ENCODE peak calls at places on chromosomes 2 and 18, in six cellular contexts. C, S, K, E, X and U are unnamed samples.
A peak's percentile ranks its signal among the peaks of the same experiment; 100 is the strongest.

GRCh38 chr18:73879328-73879727 is 268.3 kb downstream of the FBXO15 start:
- DNase-seq in S (no peak), E (no peak), X (no peak), K (no peak), C (no peak), U (no peak)

GRCh38 chr2:8659735-8660492 is 21.9 kb upstream of the ID2 start:
- DNase-seq in S (no peak), X (peak; percentile 89), C (no peak), E (no peak), K (no peak), U (peak; percentile 39)

GRCh38 chr2:40403233-40403841 is 48.6 kb downstream of the SLC8A1 start:
- DNase-seq in S (peak; percentile 90), X (no peak), C (peak; percentile 96), E (no peak), K (no peak), U (no peak)

GRCh38 chr18:59514193-59514592 is 155.1 kb upstream of the LMAN1 start:
- DNase-seq in E (no peak), K (peak; percentile 20), X (no peak), C (peak; percentile 81), S (peak; percentile 76), U (no peak)

GRCh38 chr2:221156335-221156734 is 415.8 kb downstream of the EPHA4 start:
- DNase-seq in C (no peak), E (no peak), S (no peak), X (no peak), K (no peak), U (no peak)

GRCh38 chr2:98538280-98539041 is 69.9 kb downstream of the COA5 start:
- DNase-seq in E (no peak), S (no peak), K (no peak), X (no peak), C (no peak), U (no peak)

GRCh38 chr2:197674546-197674945 is 841 bp downstream of the RFTN2 start:
- DNase-seq in X (no peak), S (peak; percentile 34), K (no peak), E (no peak), C (peak; percentile 24), U (no peak)

GRCh38 chr2:3309496-3310355 is 67.9 kb downstream of the EIPR1 start:
- DNase-seq in S (no peak), X (no peak), E (no peak), K (no peak), C (no peak), U (no peak)

GRCh38 chr2:7539077-7539476 is 621.9 kb downstream of the RNF144A start:
- DNase-seq in K (no peak), S (no peak), E (no peak), C (no peak), X (no peak), U (no peak)

GRCh38 chr2:47867205-47867604 is 39.1 kb downstream of the FBXO11 start:
- DNase-seq in S (peak; percentile 85), X (no peak), E (no peak), K (no peak), C (peak; percentile 84), U (no peak)

GRCh38 chr2:46695283-46695682 is 215.9 kb downstream of the TMEM247 start:
- DNase-seq in C (peak; percentile 37), K (no peak), S (no peak), E (no peak), X (no peak), U (no peak)

GRCh38 chr2:188596054-188596453 is 304.4 kb downstream of the GULP1 start:
- DNase-seq in E (no peak), K (no peak), S (peak; percentile 36), C (peak; percentile 16), X (no peak), U (no peak)

GRCh38 chr2:72193723-72194122 is 46.1 kb upstream of the CYP26B1 start:
- DNase-seq in C (no peak), S (no peak), X (no peak), E (no peak), K (no peak), U (no peak)

GRCh38 chr2:223943561-223944008 is 1.6 kb downstream of the WDFY1 start:
- DNase-seq in E (no peak), C (peak; percentile 58), S (peak; percentile 72), X (no peak), K (peak; percentile 79), U (no peak)

GRCh38 chr2:217930783-217931563 is 71.8 kb downstream of the TNS1 start:
- DNase-seq in S (no peak), C (no peak), X (no peak), E (no peak), K (no peak), U (no peak)

GRCh38 chr18:44778788-44779187 is 98.1 kb downstream of the SETBP1 start:
- DNase-seq in K (no peak), E (peak; percentile 12), X (no peak), C (no peak), S (no peak), U (no peak)

GRCh38 chr18:79680100-79680879 is 687 bp downstream of the CTDP1 start:
- DNase-seq in K (peak; percentile 61), E (peak; percentile 32), X (no peak), C (peak; percentile 49), S (peak; percentile 60), U (peak; percentile 59)

GRCh38 chr18:21391074-21391673 is 149.1 kb downstream of the GREB1L start:
- DNase-seq in E (no peak), S (peak; percentile 21), K (no peak), C (peak; percentile 41), X (no peak), U (no peak)

GRCh38 chr2:71070294-71071025 is 2.0 kb downstream of the NAGK start:
- DNase-seq in X (no peak), K (no peak), E (no peak), C (peak; percentile 57), S (peak; percentile 55), U (peak; percentile 37)

GRCh38 chr2:30709516-30709915 is 97.7 kb downstream of the CAPN13 start:
- DNase-seq in K (no peak), X (peak; percentile 33), C (no peak), S (no peak), E (no peak), U (no peak)

GRCh38 chr2:151156943-151157705 is 104.5 kb downstream of the RBM43 start:
- DNase-seq in K (no peak), E (no peak), C (peak; percentile 9), X (no peak), S (peak; percentile 3), U (no peak)

GRCh38 chr2:134118279-134119116 is 135.4 kb upstream of the MGAT5 start:
- DNase-seq in X (peak; percentile 87), K (peak; percentile 91), E (peak; percentile 45), C (peak; percentile 97), S (peak; percentile 97), U (peak; percentile 76)

GRCh38 chr2:173075056-173075780 is 428 bp upstream of the MAP3K20 start:
- DNase-seq in E (no peak), C (no peak), S (no peak), X (no peak), K (no peak), U (no peak)

GRCh38 chr18:9055185-9055584 is 47.3 kb upstream of the NDUFV2 start:
- DNase-seq in C (peak; percentile 93), S (peak; percentile 90), X (no peak), E (no peak), K (no peak), U (no peak)

GRCh38 chr2:26251893-26252292 is 7.2 kb downstream of the HADHB start:
- DNase-seq in X (peak; percentile 59), S (peak; percentile 37), K (no peak), E (no peak), C (peak; percentile 23), U (no peak)

GRCh38 chr2:164887434-164888112 is 46.0 kb upstream of the COBLL1 start:
- DNase-seq in E (no peak), X (peak; percentile 70), S (no peak), C (no peak), K (no peak), U (no peak)

GRCh38 chr2:20452551-20452950 is 5.7 kb downstream of the RHOB start:
- DNase-seq in X (peak; percentile 42), S (peak; percentile 90), E (no peak), C (no peak), K (no peak), U (no peak)

GRCh38 chr18:75218064-75218463 is 7.5 kb downstream of the TSHZ1 start:
- DNase-seq in C (no peak), K (no peak), E (no peak), X (no peak), S (no peak), U (no peak)

GRCh38 chr2:240898108-240898730 is 2.3 kb upstream of the MAB21L4 start:
- DNase-seq in K (peak; percentile 35), X (peak; percentile 89), E (no peak), C (no peak), S (no peak), U (no peak)

GRCh38 chr2:103289101-103289725 is 527.4 kb downstream of the TMEM182 start:
- DNase-seq in X (no peak), S (no peak), K (no peak), E (no peak), C (no peak), U (no peak)
- TF ChIP-seq CTCF in X (no peak), S (no peak), K (no peak), E (peak; percentile 48), C (no peak), U (no peak)

GRCh38 chr2:177673602-177674595 is 281.3 kb downstream of the AGPS start:
- DNase-seq in K (no peak), X (no peak), S (no peak), C (no peak), E (no peak), U (no peak)
- TF ChIP-seq CTCF in K (no peak), X (no peak), S (peak; percentile 16), C (peak; percentile 33), E (peak; percentile 22), U (no peak)

GRCh38 chr2:96526101-96526591 is 10.4 kb upstream of the ARID5A start:
- DNase-seq in S (no peak), K (no peak), C (no peak), E (no peak), X (no peak), U (no peak)
- TF ChIP-seq CTCF in S (no peak), K (no peak), C (no peak), E (no peak), X (no peak), U (no peak)

DNA sequence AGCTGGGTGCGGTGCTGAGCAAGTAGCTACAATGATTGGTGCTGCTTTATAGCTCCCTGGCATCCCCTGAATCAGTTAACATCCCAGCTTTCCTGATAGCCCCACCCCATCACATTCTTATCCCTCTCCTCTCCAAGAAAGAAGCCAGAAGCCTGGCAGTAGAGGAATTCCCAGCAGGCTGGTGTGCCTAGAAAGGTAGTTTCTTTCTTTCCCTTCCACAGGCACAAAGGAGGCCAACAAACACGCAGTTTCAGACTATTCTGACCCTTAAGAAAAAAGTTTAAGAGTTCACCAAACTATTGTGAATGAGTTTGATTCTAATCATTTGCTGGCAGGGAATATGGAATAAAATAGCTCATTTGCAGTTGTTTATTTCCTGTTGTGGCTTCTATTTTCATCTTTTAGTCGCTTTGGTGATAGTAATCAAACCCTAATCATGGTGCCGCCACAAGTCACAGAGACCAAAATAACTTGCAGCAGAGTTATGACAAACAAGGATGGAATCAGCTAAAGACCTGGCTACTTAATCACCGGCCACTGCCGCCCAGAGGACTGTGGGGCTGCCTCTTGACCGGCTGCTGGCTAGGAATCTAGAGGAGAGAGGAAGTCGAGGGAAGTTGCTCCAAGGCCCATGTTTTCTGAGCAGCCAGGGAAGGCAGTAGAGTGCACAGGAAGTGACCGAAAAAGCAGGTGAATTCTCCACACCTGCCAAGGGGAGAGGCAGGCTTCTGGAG is 4.9 kb upstream of the SMAD7 start:
- DNase-seq in K (no peak), E (no peak), X (no peak), S (peak; percentile 71), C (peak; percentile 92), U (no peak)
- TF ChIP-seq CTCF in K (no peak), E (no peak), X (no peak), S (no peak), C (peak; percentile 12), U (no peak)